ENCODE peak calls at places on chromosomes 12 and 14, in four cellular contexts. One of them, this sample, is unnamed.
A peak's percentile ranks its signal among the peaks of the same experiment; 100 is the strongest.

GRCh38 chr14:101286271-101287018 is 274.9 kb upstream of the DIO3 start:
- DNase-seq in IMR-90: no peak
- DNase-seq in small intestine: no peak
- DNase-seq in cardiac fibroblast: no peak
- DNase-seq in this sample: no peak

GRCh38 chr14:95488376-95489162 is 27.9 kb downstream of the SYNE3 start:
- DNase-seq in IMR-90: peak; percentile 27
- DNase-seq in small intestine: no peak
- DNase-seq in cardiac fibroblast: no peak
- DNase-seq in this sample: no peak

GRCh38 chr12:12983420-12984035 is 16.5 kb downstream of the HEBP1 start:
- DNase-seq in IMR-90: peak; percentile 69
- DNase-seq in small intestine: peak; percentile 65
- DNase-seq in cardiac fibroblast: peak; percentile 78
- DNase-seq in this sample: peak; percentile 48

GRCh38 chr14:53034688-53035087 is 83.8 kb upstream of the FERMT2 start:
- DNase-seq in IMR-90: no peak
- DNase-seq in small intestine: no peak
- DNase-seq in cardiac fibroblast: no peak
- DNase-seq in this sample: no peak

GRCh38 chr14:100747021-100747586 is 20.4 kb downstream of the DLK1 start:
- DNase-seq in IMR-90: peak; percentile 92
- DNase-seq in small intestine: no peak
- DNase-seq in cardiac fibroblast: peak; percentile 85
- DNase-seq in this sample: peak; percentile 93

GRCh38 chr12:102029148-102029547 is 32.6 kb downstream of the WASHC3 start:
- DNase-seq in IMR-90: no peak
- DNase-seq in small intestine: no peak
- DNase-seq in cardiac fibroblast: no peak
- DNase-seq in this sample: no peak

GRCh38 chr12:58313091-58313855 is 371.9 kb downstream of the ATP23 start:
- DNase-seq in IMR-90: peak; percentile 88
- DNase-seq in small intestine: no peak
- DNase-seq in cardiac fibroblast: peak; percentile 90
- DNase-seq in this sample: peak; percentile 88

GRCh38 chr12:131833896-131834641 is 5.9 kb downstream of the MMP17 start:
- DNase-seq in IMR-90: peak; percentile 37
- DNase-seq in small intestine: no peak
- DNase-seq in cardiac fibroblast: peak; percentile 51
- DNase-seq in this sample: peak; percentile 61

GRCh38 chr12:10366875-10367274 is 23.0 kb downstream of the KLRK1 start:
- DNase-seq in IMR-90: no peak
- DNase-seq in small intestine: no peak
- DNase-seq in cardiac fibroblast: peak; percentile 70
- DNase-seq in this sample: peak; percentile 28

GRCh38 chr12:92136883-92137582 is 8.6 kb downstream of the BTG1 start:
- DNase-seq in IMR-90: peak; percentile 97
- DNase-seq in small intestine: peak; percentile 60
- DNase-seq in cardiac fibroblast: peak; percentile 93
- DNase-seq in this sample: peak; percentile 91

GRCh38 chr14:71852201-71852600 is 80.0 kb upstream of the RGS6 start:
- DNase-seq in IMR-90: no peak
- DNase-seq in small intestine: no peak
- DNase-seq in cardiac fibroblast: peak; percentile 21
- DNase-seq in this sample: no peak

GRCh38 chr14:99687284-99688209 is 3.4 kb downstream of the CYP46A1 start:
- DNase-seq in IMR-90: no peak
- DNase-seq in small intestine: no peak
- DNase-seq in cardiac fibroblast: no peak
- DNase-seq in this sample: no peak

GRCh38 chr12:49515266-49515665 is 23.6 kb upstream of the KCNH3 start:
- DNase-seq in IMR-90: peak; percentile 90
- DNase-seq in small intestine: no peak
- DNase-seq in cardiac fibroblast: peak; percentile 85
- DNase-seq in this sample: peak; percentile 81

GRCh38 chr14:33938131-33938949 is 12.5 kb downstream of the EGLN3 start:
- DNase-seq in IMR-90: no peak
- DNase-seq in small intestine: peak; percentile 94
- DNase-seq in cardiac fibroblast: peak; percentile 17
- DNase-seq in this sample: no peak

GRCh38 chr12:570237-570925 is 92.9 kb downstream of the NINJ2 start:
- DNase-seq in IMR-90: peak; percentile 82
- DNase-seq in small intestine: peak; percentile 90
- DNase-seq in cardiac fibroblast: peak; percentile 88
- DNase-seq in this sample: peak; percentile 86

GRCh38 chr14:64464695-64465094 is 604 bp upstream of the AKAP5 start:
- DNase-seq in IMR-90: no peak
- DNase-seq in small intestine: peak; percentile 32
- DNase-seq in cardiac fibroblast: no peak
- DNase-seq in this sample: no peak

GRCh38 chr14:94474581-94475031 is 1.4 kb downstream of the SERPINA9 start:
- DNase-seq in IMR-90: peak; percentile 25
- DNase-seq in small intestine: no peak
- DNase-seq in cardiac fibroblast: peak; percentile 25
- DNase-seq in this sample: no peak

GRCh38 chr12:99907210-99907609 is 77.5 kb downstream of the ANKS1B start:
- DNase-seq in IMR-90: no peak
- DNase-seq in small intestine: no peak
- DNase-seq in cardiac fibroblast: peak; percentile 7
- DNase-seq in this sample: no peak

GRCh38 chr14:24366664-24367505 is 1.1 kb upstream of the NFATC4 start:
- DNase-seq in IMR-90: peak; percentile 89
- DNase-seq in small intestine: peak; percentile 94
- DNase-seq in cardiac fibroblast: peak; percentile 97
- DNase-seq in this sample: peak; percentile 99

GRCh38 chr14:92780865-92781264 is 13.2 kb upstream of the GOLGA5 start:
- DNase-seq in IMR-90: no peak
- DNase-seq in small intestine: no peak
- DNase-seq in cardiac fibroblast: no peak
- DNase-seq in this sample: no peak

GRCh38 chr12:122045262-122045661 is 23.6 kb downstream of the BCL7A start:
- DNase-seq in IMR-90: no peak
- DNase-seq in small intestine: no peak
- DNase-seq in cardiac fibroblast: no peak
- DNase-seq in this sample: no peak

GRCh38 chr12:116138380-116138779 is 139.1 kb downstream of the MED13L start:
- DNase-seq in IMR-90: no peak
- DNase-seq in small intestine: no peak
- DNase-seq in cardiac fibroblast: no peak
- DNase-seq in this sample: no peak

GRCh38 chr12:92745874-92746553 is 43.2 kb downstream of the PLEKHG7 start:
- DNase-seq in IMR-90: peak; percentile 97
- DNase-seq in small intestine: no peak
- DNase-seq in cardiac fibroblast: peak; percentile 95
- DNase-seq in this sample: peak; percentile 98

GRCh38 chr12:104360988-104361707 is 57.6 kb downstream of the EID3 start:
- DNase-seq in IMR-90: peak; percentile 33
- DNase-seq in small intestine: peak; percentile 5
- DNase-seq in cardiac fibroblast: peak; percentile 37
- DNase-seq in this sample: no peak

GRCh38 chr12:30169839-30170591 is 386.3 kb upstream of the TMTC1 start:
- DNase-seq in IMR-90: no peak
- DNase-seq in small intestine: no peak
- DNase-seq in cardiac fibroblast: no peak
- DNase-seq in this sample: no peak

GRCh38 chr12:103571286-103571685 is 15.8 kb upstream of the STAB2 start:
- DNase-seq in IMR-90: no peak
- DNase-seq in small intestine: peak; percentile 72
- DNase-seq in cardiac fibroblast: no peak
- DNase-seq in this sample: no peak

GRCh38 chr12:1593232-1594044 is 943 bp downstream of the FBXL14 start:
- DNase-seq in IMR-90: no peak
- DNase-seq in small intestine: peak; percentile 65
- DNase-seq in cardiac fibroblast: peak; percentile 48
- DNase-seq in this sample: peak; percentile 60

GRCh38 chr12:10135126-10135525 is 5.1 kb upstream of the CLEC7A start:
- DNase-seq in IMR-90: no peak
- DNase-seq in small intestine: no peak
- DNase-seq in cardiac fibroblast: no peak
- DNase-seq in this sample: no peak

GRCh38 chr12:74105434-74105833 is 432.2 kb upstream of the ATXN7L3B start:
- DNase-seq in IMR-90: no peak
- DNase-seq in small intestine: no peak
- DNase-seq in cardiac fibroblast: peak; percentile 1
- DNase-seq in this sample: no peak

DNA sequence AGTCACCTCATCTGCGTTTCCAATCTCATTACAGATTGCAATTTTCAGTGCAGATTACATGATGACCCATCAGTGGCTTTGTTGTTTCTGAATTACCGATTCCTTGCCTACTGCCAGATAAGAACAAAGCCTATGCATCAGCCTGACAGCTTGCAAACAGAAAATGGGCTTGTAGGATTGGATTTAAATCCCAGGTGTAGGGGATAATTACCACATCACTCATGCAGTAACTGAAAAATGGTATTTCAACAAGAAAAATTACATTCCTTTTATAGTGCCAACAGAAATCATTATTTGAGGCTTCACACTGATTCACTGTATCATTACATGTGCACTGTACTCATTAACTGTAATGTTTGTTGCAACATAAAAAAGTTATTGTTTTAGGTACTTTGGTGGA is 689.1 kb downstream of the NOVA1 start:
- DNase-seq in IMR-90: no peak
- DNase-seq in small intestine: no peak
- DNase-seq in cardiac fibroblast: no peak
- DNase-seq in this sample: no peak
- H3K4me3 ChIP-seq in IMR-90: no peak overlapping the region
- H3K4me3 ChIP-seq in small intestine: no peak overlapping the region
- H3K4me3 ChIP-seq in cardiac fibroblast: no peak overlapping the region
- H3K4me3 ChIP-seq in this sample: no peak overlapping the region

GRCh38 chr14:102998393-102998792 is 59.0 kb downstream of the CDC42BPB start:
- DNase-seq in IMR-90: peak; percentile 78
- DNase-seq in small intestine: no peak
- DNase-seq in cardiac fibroblast: peak; percentile 62
- DNase-seq in this sample: peak; percentile 44

GRCh38 chr14:102991376-102991775 is 66.0 kb downstream of the CDC42BPB start:
- DNase-seq in IMR-90: peak; percentile 29
- DNase-seq in small intestine: no peak
- DNase-seq in cardiac fibroblast: peak; percentile 23
- DNase-seq in this sample: peak; percentile 34

GRCh38 chr14:102994689-102995088 is 62.7 kb downstream of the CDC42BPB start:
- DNase-seq in IMR-90: no peak
- DNase-seq in small intestine: peak; percentile 73
- DNase-seq in cardiac fibroblast: no peak
- DNase-seq in this sample: no peak

GRCh38 chr14:102996941-102997340 is 60.4 kb downstream of the CDC42BPB start:
- DNase-seq in IMR-90: no peak
- DNase-seq in small intestine: no peak
- DNase-seq in cardiac fibroblast: no peak
- DNase-seq in this sample: no peak

GRCh38 chr14:102993523-102993922 is 63.8 kb downstream of the CDC42BPB start:
- DNase-seq in IMR-90: peak; percentile 71
- DNase-seq in small intestine: peak; percentile 93
- DNase-seq in cardiac fibroblast: peak; percentile 76
- DNase-seq in this sample: peak; percentile 71
- H3K4me3 ChIP-seq in IMR-90: no peak overlapping the region
- H3K4me3 ChIP-seq in small intestine: no peak overlapping the region
- H3K4me3 ChIP-seq in cardiac fibroblast: no peak overlapping the region
- H3K4me3 ChIP-seq in this sample: no peak overlapping the region

GRCh38 chr14:91380116-91380515 is 37.5 kb downstream of the CCDC88C start:
- DNase-seq in IMR-90: no peak
- DNase-seq in small intestine: no peak
- DNase-seq in cardiac fibroblast: no peak
- DNase-seq in this sample: no peak

GRCh38 chr14:91376547-91377477 is 40.8 kb downstream of the CCDC88C start:
- DNase-seq in IMR-90: no peak
- DNase-seq in small intestine: no peak
- DNase-seq in cardiac fibroblast: no peak
- DNase-seq in this sample: no peak

GRCh38 chr14:91378945-91379932 is 38.4 kb downstream of the CCDC88C start:
- DNase-seq in IMR-90: no peak
- DNase-seq in small intestine: no peak
- DNase-seq in cardiac fibroblast: no peak
- DNase-seq in this sample: no peak

GRCh38 chr14:91375748-91376452 is 41.7 kb downstream of the CCDC88C start:
- DNase-seq in IMR-90: no peak
- DNase-seq in small intestine: no peak
- DNase-seq in cardiac fibroblast: no peak
- DNase-seq in this sample: no peak

DNA sequence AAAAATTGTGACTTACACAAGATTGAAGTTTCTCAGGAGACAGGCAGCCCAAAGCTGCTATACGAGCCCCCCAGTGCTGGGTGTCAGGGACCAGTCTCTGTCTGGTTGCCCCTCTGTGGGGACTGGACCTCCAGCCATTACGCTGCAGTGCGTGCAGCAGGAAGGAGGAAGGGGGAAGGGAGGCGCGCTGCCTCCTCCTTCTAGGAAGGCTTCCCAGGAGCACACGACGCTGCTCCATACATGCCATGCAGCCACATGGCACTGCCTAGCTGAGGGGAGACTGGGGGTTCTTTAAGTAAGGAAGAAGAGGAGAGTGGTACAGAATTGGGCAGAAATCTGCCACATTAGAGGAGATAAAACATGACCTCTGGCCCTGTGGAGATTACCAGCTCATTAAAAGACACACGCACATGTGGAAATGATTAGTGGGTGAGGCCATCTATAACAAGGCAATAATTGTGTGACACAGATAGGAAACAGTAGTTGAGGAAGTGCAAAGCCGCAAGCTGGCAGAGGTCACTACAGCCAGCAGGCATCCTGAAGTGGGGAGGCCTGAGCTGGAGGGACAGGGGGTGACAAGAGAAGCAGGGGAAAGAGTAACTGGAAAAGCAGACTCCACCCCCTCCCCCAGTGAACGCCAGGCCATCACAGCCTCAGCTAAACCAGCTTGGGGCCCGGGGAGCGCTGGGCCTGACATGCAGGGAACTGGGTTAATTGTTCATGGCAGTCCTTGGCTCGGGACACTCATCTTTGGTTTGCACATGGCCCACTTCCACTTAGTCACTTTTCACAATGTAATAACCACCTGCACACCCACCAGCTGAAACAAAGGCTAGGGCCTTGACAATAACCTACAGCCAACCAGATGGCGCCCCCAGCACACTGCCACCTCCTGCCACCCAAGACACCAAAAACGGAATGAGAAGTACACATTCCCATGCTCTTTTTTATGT is 39.6 kb downstream of the CCDC88C start:
- DNase-seq in IMR-90: no peak
- DNase-seq in small intestine: peak; percentile 89
- DNase-seq in cardiac fibroblast: no peak
- DNase-seq in this sample: peak; percentile 71
- H3K4me3 ChIP-seq in IMR-90: no peak overlapping the region
- H3K4me3 ChIP-seq in small intestine: no peak overlapping the region
- H3K4me3 ChIP-seq in cardiac fibroblast: no peak overlapping the region
- H3K4me3 ChIP-seq in this sample: no peak overlapping the region

GRCh38 chr12:56632701-56633464 is 2.8 kb upstream of the BAZ2A start:
- DNase-seq in IMR-90: no peak
- DNase-seq in small intestine: no peak
- DNase-seq in cardiac fibroblast: peak; percentile 37
- DNase-seq in this sample: peak; percentile 28
- H3K4me3 ChIP-seq in IMR-90: no peak overlapping the region
- H3K4me3 ChIP-seq in small intestine: no peak overlapping the region
- H3K4me3 ChIP-seq in cardiac fibroblast: peak overlapping the region; percentile 30
- H3K4me3 ChIP-seq in this sample: peak overlapping the region; percentile 79